ENCODE peak calls at places on chromosomes 7 and 10, in eight cellular contexts. L is right lobe of liver; E is CD8-positive, alpha-beta memory T cell; A is uterus; U is dorsolateral prefrontal cortex; K is cardiac fibroblast; B is ascending aorta; D is WERI-Rb-1. Z is an unnamed sample.

GRCh38 chr7:7653140-7653539 is 12.6 kb downstream of the UMAD1 start:
- DNase-seq in A (no peak), L (no peak), B (no peak), K (no peak), U (no peak), E (no peak), D (no peak), Z (no peak)

GRCh38 chr10:11439523-11440053 is 171.9 kb downstream of the USP6NL start:
- DNase-seq in L (no peak), U (no peak), K (no peak), B (no peak), E (no peak), A (no peak), D (no peak), Z (no peak)

GRCh38 chr10:98556061-98556460 is 109.3 kb upstream of the HPS1 start:
- DNase-seq in D (no peak), U (no peak), A (no peak), B (no peak), E (no peak), L (no peak), K (no peak), Z (no peak)

GRCh38 chr10:6621536-6621935 is 41.5 kb upstream of the PRKCQ start:
- DNase-seq in A (no peak), E (no peak), K (peak; percentile 3), L (no peak), D (no peak), U (no peak), B (no peak), Z (no peak)

GRCh38 chr7:33726582-33726981 is 178.8 kb upstream of the BMPER start:
- DNase-seq in L (no peak), E (no peak), K (peak; percentile 21), B (no peak), U (no peak), D (no peak), A (no peak), Z (no peak)

GRCh38 chr7:141697211-141697871 is 4.6 kb downstream of the DENND11 start:
- DNase-seq in U (no peak), B (no peak), A (no peak), D (no peak), E (no peak), K (peak; percentile 63), L (no peak), Z (no peak)

GRCh38 chr10:118669020-118669766 is 73.7 kb upstream of the PRLHR start:
- DNase-seq in D (no peak), L (no peak), K (peak; percentile 54), B (no peak), E (no peak), A (no peak), U (peak; percentile 74), Z (peak; percentile 52)

GRCh38 chr10:16987129-16987670 is 142.4 kb downstream of the CUBN start:
- DNase-seq in L (no peak), B (no peak), A (no peak), U (no peak), K (peak; percentile 86), D (no peak), E (no peak), Z (no peak)

GRCh38 chr7:47100148-47100547 is 481.8 kb downstream of the TNS3 start:
- DNase-seq in D (no peak), U (no peak), L (no peak), K (no peak), A (no peak), B (no peak), E (no peak), Z (no peak)

GRCh38 chr10:78820007-78820362 is 248.8 kb upstream of the ZMIZ1 start:
- DNase-seq in K (no peak), U (peak; percentile 50), E (no peak), A (no peak), B (no peak), D (no peak), L (no peak), Z (no peak)

GRCh38 chr7:4166340-4166739 is 515.8 kb upstream of the FOXK1 start:
- DNase-seq in B (no peak), L (no peak), A (no peak), D (no peak), E (no peak), U (no peak), K (no peak), Z (no peak)

GRCh38 chr7:876972-877311 is 588 bp downstream of the GET4 start:
- DNase-seq in L (no peak), U (no peak), D (peak; percentile 37), A (peak; percentile 54), K (peak; percentile 27), E (no peak), B (no peak), Z (peak; percentile 37)

GRCh38 chr10:132476146-132477065 is 61.2 kb upstream of the INPP5A start:
- DNase-seq in L (peak; percentile 39), U (no peak), A (no peak), K (no peak), E (no peak), B (no peak), D (peak; percentile 3), Z (peak; percentile 56)

GRCh38 chr7:159030490-159031134 is 114.1 kb downstream of the VIPR2 start:
- DNase-seq in L (no peak), E (no peak), B (no peak), U (no peak), K (no peak), A (peak; percentile 52), D (peak; percentile 85), Z (peak; percentile 84)

GRCh38 chr10:73992899-73993788 is 4.8 kb upstream of the VCL start:
- DNase-seq in B (no peak), U (no peak), D (no peak), A (no peak), K (peak; percentile 56), L (no peak), E (no peak), Z (no peak)

GRCh38 chr7:132420527-132420926 is 155.7 kb downstream of the PLXNA4 start:
- DNase-seq in D (no peak), L (no peak), B (no peak), A (no peak), U (no peak), E (no peak), K (peak; percentile 17), Z (no peak)

GRCh38 chr7:81410471-81411117 is 359.3 kb downstream of the HGF start:
- DNase-seq in B (no peak), E (no peak), K (no peak), D (no peak), A (no peak), L (no peak), U (no peak), Z (no peak)

GRCh38 chr7:124758327-124758726 is 7.3 kb downstream of the GPR37 start:
- DNase-seq in B (no peak), A (no peak), K (no peak), U (no peak), L (no peak), D (no peak), E (no peak), Z (no peak)

GRCh38 chr7:157752832-157753291 is 416.1 kb downstream of the DNAJB6 start:
- DNase-seq in E (no peak), L (no peak), B (no peak), U (no peak), D (no peak), K (no peak), A (no peak), Z (peak; percentile 55)

GRCh38 chr7:108454674-108455523 is 1.3 kb downstream of the NRCAM start:
- DNase-seq in U (peak; percentile 64), B (no peak), D (peak; percentile 52), K (peak; percentile 53), E (no peak), A (no peak), L (no peak), Z (no peak)

GRCh38 chr10:103193820-103194529 is 903 bp upstream of the NT5C2 start:
- DNase-seq in A (no peak), K (peak; percentile 40), D (no peak), L (no peak), U (no peak), B (no peak), E (no peak), Z (no peak)

GRCh38 chr10:34759837-34760215 is 55.3 kb downstream of the PARD3 start:
- DNase-seq in B (no peak), K (no peak), U (no peak), L (no peak), D (no peak), E (no peak), A (no peak), Z (no peak)
- H3K4me3 ChIP-seq in B (no peak overlapping the region), K (no peak overlapping the region), U (no peak overlapping the region), L (no peak overlapping the region), D (no peak overlapping the region), E (no peak overlapping the region), A (no peak overlapping the region), Z (no peak overlapping the region)

GRCh38 chr10:86795353-86795752 is 38.9 kb downstream of the BMPR1A start:
- DNase-seq in B (no peak), D (no peak), A (no peak), E (no peak), L (no peak), U (no peak), K (peak; percentile 73), Z (no peak)
- H3K4me3 ChIP-seq in B (no peak overlapping the region), D (no peak overlapping the region), A (no peak overlapping the region), E (no peak overlapping the region), L (no peak overlapping the region), U (no peak overlapping the region), K (no peak overlapping the region), Z (no peak overlapping the region)

GRCh38 chr10:8183241-8183704 is 128.8 kb downstream of the GATA3 start:
- DNase-seq in L (no peak), D (no peak), B (no peak), A (no peak), K (peak; percentile 58), E (peak; percentile 64), U (no peak), Z (no peak)
- H3K4me3 ChIP-seq in L (no peak overlapping the region), D (no peak overlapping the region), B (no peak overlapping the region), A (no peak overlapping the region), K (no peak overlapping the region), E (peak overlapping the region; percentile 3), U (no peak overlapping the region), Z (no peak overlapping the region)

DNA sequence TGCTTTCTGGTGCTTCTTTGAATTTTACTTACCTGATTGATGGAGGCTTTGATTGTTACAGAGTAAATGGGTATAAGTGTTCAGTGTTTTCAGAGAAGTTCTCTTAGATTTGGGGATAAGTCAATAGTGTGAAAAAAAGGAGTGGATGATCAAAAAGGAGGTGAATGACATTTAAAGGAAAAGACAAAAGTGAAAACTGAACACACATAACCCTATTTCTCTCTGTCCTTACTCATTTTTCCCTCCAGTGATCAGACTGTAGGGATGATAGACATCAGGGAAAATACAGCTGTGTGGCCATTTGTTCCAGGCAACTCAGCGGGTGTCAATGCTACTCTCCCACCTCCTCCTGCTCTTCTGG is 278 bp downstream of the CPA2 start:
- DNase-seq in L (no peak), U (no peak), D (no peak), A (no peak), E (no peak), B (no peak), K (no peak), Z (no peak)
- H3K4me3 ChIP-seq in L (no peak overlapping the region), U (no peak overlapping the region), D (no peak overlapping the region), A (no peak overlapping the region), E (no peak overlapping the region), B (no peak overlapping the region), K (no peak overlapping the region), Z (no peak overlapping the region)

GRCh38 chr10:37855691-37856090 is 1.7 kb downstream of the ZNF248 start:
- DNase-seq in B (no peak), K (no peak), U (no peak), A (no peak), D (no peak), L (no peak), E (no peak), Z (no peak)
- H3K4me3 ChIP-seq in B (peak overlapping the region; percentile 81), K (no peak overlapping the region), U (peak overlapping the region; percentile 95), A (peak overlapping the region; percentile 97), D (no peak overlapping the region), L (no peak overlapping the region), E (no peak overlapping the region), Z (peak overlapping the region; percentile 5)

Z was measured in tibial artery.